ENCODE peak calls at places on chromosomes 4 and X, in five cellular contexts. Z, T, B, A and L are unnamed samples.

GRCh38 chr4:68152411-68152810 is 22.7 kb upstream of the TMPRSS11F start:
- DNase-seq in T (no peak), A (no peak), Z (no peak), B (no peak), L (no peak)

GRCh38 chr4:139312552-139313332 is 10.5 kb upstream of the NDUFC1 start:
- DNase-seq in T (no peak), A (no peak), B (no peak), Z (no peak), L (no peak)

GRCh38 chr4:154998773-154999172 is 209.7 kb upstream of the NPY2R start:
- DNase-seq in Z (no peak), A (no peak), T (no peak), B (no peak), L (no peak)

GRCh38 chr4:89111833-89112563 is 665 bp downstream of the TIGD2 start:
- DNase-seq in T (no peak), B (peak), Z (no peak), A (no peak), L (no peak)

GRCh38 chr4:76729991-76730390 is 168.0 kb downstream of the SOWAHB start:
- DNase-seq in Z (no peak), A (no peak), T (no peak), B (no peak), L (no peak)

GRCh38 chrX:124347242-124347641 is 879 bp downstream of the SH2D1A start:
- DNase-seq in Z (no peak), T (no peak), A (no peak), B (no peak), L (no peak)

GRCh38 chr4:173167793-173168395 is 717 bp upstream of the GALNT7 start:
- DNase-seq in T (peak), B (peak), A (peak), Z (peak), L (no peak)

GRCh38 chr4:54657556-54658313 is at the start of gene KIT:
- DNase-seq in B (no peak), Z (peak), A (peak), T (peak), L (peak)

GRCh38 chrX:49233176-49233575 is at the start of gene CACNA1F:
- DNase-seq in B (no peak), Z (no peak), T (no peak), A (no peak), L (no peak)

GRCh38 chrX:8639949-8640348 is 92.0 kb downstream of the ANOS1 start:
- DNase-seq in Z (no peak), B (no peak), T (no peak), A (no peak), L (no peak)

GRCh38 chrX:136138939-136139338 is 8.4 kb upstream of the FHL1 start:
- DNase-seq in Z (no peak), T (no peak), A (no peak), B (no peak), L (no peak)

GRCh38 chr4:8829584-8829983 is 42.1 kb downstream of the HMX1 start:
- DNase-seq in Z (peak), B (no peak), T (no peak), A (no peak), L (no peak)

GRCh38 chr4:30720021-30720655 is at the start of gene PCDH7:
- DNase-seq in T (peak), A (peak), B (no peak), Z (peak), L (peak)

GRCh38 chr4:173752610-173753009 is 222.6 kb upstream of the HAND2 start:
- DNase-seq in A (no peak), B (peak), Z (peak), T (no peak), L (peak)

GRCh38 chr4:81982846-81983540 is 390.8 kb downstream of the HNRNPD start:
- DNase-seq in Z (no peak), A (no peak), T (no peak), B (no peak), L (no peak)

GRCh38 chr4:140266958-140267568 is 106.4 kb upstream of the SCOC start:
- DNase-seq in A (no peak), T (no peak), Z (no peak), B (no peak), L (no peak)

GRCh38 chr4:7928711-7929505 is 10.8 kb downstream of the AFAP1 start:
- DNase-seq in A (no peak), T (no peak), B (no peak), Z (no peak), L (no peak)

GRCh38 chr4:32133141-32133540 is 1413.0 kb downstream of the PCDH7 start:
- DNase-seq in B (no peak), T (no peak), Z (no peak), A (no peak), L (no peak)

GRCh38 chr4:186485621-186486062 is 69.7 kb downstream of the MTNR1A start:
- DNase-seq in Z (peak), A (no peak), T (no peak), B (no peak), L (no peak)

GRCh38 chr4:111274486-111274885 is 651.6 kb upstream of the PITX2 start:
- DNase-seq in A (no peak), Z (no peak), B (no peak), T (no peak), L (no peak)